ENCODE peak calls at places on chromosomes 16 and 17, in four cellular contexts. One of them, this sample, is unnamed. For H3K4me1, the result is how much of the 10 kb centered on the place peaks cover.

GRCh38 chr17:31518478-31518877 is 127.0 kb downstream of the RAB11FIP4 start:
- DNase-seq in tibial nerve: no peak
- DNase-seq in ascending aorta: no peak
- DNase-seq in CD8-positive, alpha-beta T cell: no peak
- DNase-seq in this sample: no peak

GRCh38 chr17:80901319-80901718 is 90.3 kb upstream of the CHMP6 start:
- DNase-seq in ascending aorta: no peak
- DNase-seq in tibial nerve: no peak
- DNase-seq in CD8-positive, alpha-beta T cell: no peak
- DNase-seq in this sample: no peak

GRCh38 chr16:28217326-28217725 is 5.6 kb upstream of the XPO6 start:
- DNase-seq in ascending aorta: no peak
- DNase-seq in CD8-positive, alpha-beta T cell: no peak
- DNase-seq in tibial nerve: no peak
- DNase-seq in this sample: no peak

GRCh38 chr17:64385187-64386083 is 5.2 kb downstream of the PECAM1 start:
- DNase-seq in ascending aorta: peak
- DNase-seq in CD8-positive, alpha-beta T cell: no peak
- DNase-seq in tibial nerve: peak
- DNase-seq in this sample: peak

GRCh38 chr17:46121841-46122485 is 71.3 kb downstream of the KANSL1 start:
- DNase-seq in ascending aorta: no peak
- DNase-seq in tibial nerve: no peak
- DNase-seq in CD8-positive, alpha-beta T cell: no peak
- DNase-seq in this sample: no peak

GRCh38 chr17:44353656-44354331 is 8.7 kb downstream of the GRN start:
- DNase-seq in tibial nerve: no peak
- DNase-seq in ascending aorta: no peak
- DNase-seq in CD8-positive, alpha-beta T cell: no peak
- DNase-seq in this sample: no peak

GRCh38 chr17:149231-149630 is 11.9 kb downstream of the SCGB1C2 start:
- DNase-seq in tibial nerve: no peak
- DNase-seq in CD8-positive, alpha-beta T cell: no peak
- DNase-seq in ascending aorta: peak
- DNase-seq in this sample: no peak

GRCh38 chr17:35523296-35523695 is 14.2 kb downstream of the SLFN12L start:
- DNase-seq in tibial nerve: no peak
- DNase-seq in ascending aorta: no peak
- DNase-seq in CD8-positive, alpha-beta T cell: no peak
- DNase-seq in this sample: no peak

GRCh38 chr16:27096375-27096774 is 29.6 kb downstream of the C16orf82 start:
- DNase-seq in CD8-positive, alpha-beta T cell: no peak
- DNase-seq in ascending aorta: peak
- DNase-seq in tibial nerve: no peak
- DNase-seq in this sample: no peak

GRCh38 chr16:27321013-27321960 is 7.5 kb downstream of the IL4R start:
- DNase-seq in CD8-positive, alpha-beta T cell: no peak
- DNase-seq in tibial nerve: no peak
- DNase-seq in ascending aorta: no peak
- DNase-seq in this sample: no peak

GRCh38 chr16:19771040-19771439 is 53.0 kb downstream of the IQCK start:
- DNase-seq in ascending aorta: no peak
- DNase-seq in tibial nerve: no peak
- DNase-seq in CD8-positive, alpha-beta T cell: no peak
- DNase-seq in this sample: no peak

GRCh38 chr17:77145635-77146632 is 5.2 kb downstream of the SEC14L1 start:
- DNase-seq in tibial nerve: peak
- DNase-seq in ascending aorta: peak
- DNase-seq in CD8-positive, alpha-beta T cell: no peak
- DNase-seq in this sample: peak

GRCh38 chr16:87780385-87780989 is 14.7 kb upstream of the KLHDC4 start:
- DNase-seq in CD8-positive, alpha-beta T cell: no peak
- DNase-seq in tibial nerve: no peak
- DNase-seq in ascending aorta: no peak
- DNase-seq in this sample: peak

DNA sequence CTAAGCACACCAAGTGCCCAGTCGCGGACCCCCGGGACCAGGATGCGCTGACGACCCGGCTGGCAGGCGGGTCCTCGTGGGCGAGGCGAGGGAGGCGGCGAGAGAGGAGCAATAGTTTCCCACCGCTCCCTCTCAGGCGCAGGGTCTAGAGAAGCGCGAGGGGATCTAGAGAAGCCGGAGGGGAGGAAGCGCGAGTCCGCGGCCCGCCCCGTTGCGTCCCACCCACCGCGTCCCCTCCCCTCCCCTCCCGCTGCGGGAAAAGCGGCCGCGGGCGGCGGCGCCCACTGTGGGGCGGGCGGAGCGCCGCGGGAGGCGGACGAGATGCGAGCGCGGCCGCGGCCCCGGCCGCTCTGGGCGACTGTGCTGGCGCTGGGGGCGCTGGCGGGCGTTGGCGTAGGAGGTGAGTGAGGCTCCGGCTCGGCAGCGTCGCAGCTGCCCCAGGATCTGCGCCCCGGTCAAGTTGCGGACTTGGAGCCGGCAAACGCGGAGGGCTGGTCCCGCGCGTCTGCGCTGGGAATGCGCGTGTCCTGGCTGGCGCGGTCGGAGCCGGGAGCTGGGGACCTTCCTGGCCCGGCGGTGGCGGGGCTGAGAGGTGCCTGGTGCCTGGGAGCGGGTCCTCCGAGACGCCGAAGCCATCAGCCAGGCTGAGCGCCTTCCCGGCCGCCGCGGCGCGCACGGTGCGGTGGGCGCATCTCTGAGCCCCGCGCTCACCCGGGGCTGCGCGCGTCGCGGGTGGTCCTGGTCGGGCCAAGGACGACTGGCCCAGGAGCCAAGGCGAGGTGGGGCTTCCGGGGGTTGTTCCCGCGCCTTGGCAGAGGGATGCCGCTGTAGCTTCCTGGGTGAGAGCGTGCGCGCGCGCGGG is at the start of gene ITGB3:
- DNase-seq in tibial nerve: peak
- DNase-seq in ascending aorta: peak
- DNase-seq in CD8-positive, alpha-beta T cell: peak
- DNase-seq in this sample: peak
- TF ChIP-seq CTCF in tibial nerve: peak
- TF ChIP-seq CTCF in ascending aorta: peak
- TF ChIP-seq CTCF in CD8-positive, alpha-beta T cell: no peak
- TF ChIP-seq CTCF in this sample: peak

DNA sequence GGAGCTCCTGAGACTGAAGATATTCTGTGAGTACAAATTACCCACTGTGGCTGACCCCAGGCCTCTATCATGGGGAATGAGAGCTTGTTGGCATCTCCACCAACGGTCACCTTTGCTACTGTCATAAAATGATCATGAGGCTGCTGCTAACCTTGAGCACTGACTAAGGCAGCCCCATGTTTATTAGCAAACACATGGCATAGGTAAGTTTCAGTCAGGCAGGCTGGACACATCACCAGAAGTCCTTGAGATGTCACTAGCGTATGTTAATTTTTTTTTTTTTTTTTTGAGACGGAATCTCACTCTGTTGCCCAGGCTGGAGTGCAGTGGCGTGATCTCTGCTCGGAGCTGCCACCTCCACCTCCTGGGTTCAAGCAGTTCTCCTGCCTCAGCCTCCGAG is 1.5 kb upstream of the GLG1 start:
- DNase-seq in CD8-positive, alpha-beta T cell: no peak
- DNase-seq in ascending aorta: no peak
- DNase-seq in tibial nerve: no peak
- DNase-seq in this sample: no peak
- H3K4me1 ChIP-seq in CD8-positive, alpha-beta T cell: under half
- H3K4me1 ChIP-seq in ascending aorta: under half
- H3K4me1 ChIP-seq in tibial nerve: under half
- H3K4me1 ChIP-seq in this sample: under half

DNA sequence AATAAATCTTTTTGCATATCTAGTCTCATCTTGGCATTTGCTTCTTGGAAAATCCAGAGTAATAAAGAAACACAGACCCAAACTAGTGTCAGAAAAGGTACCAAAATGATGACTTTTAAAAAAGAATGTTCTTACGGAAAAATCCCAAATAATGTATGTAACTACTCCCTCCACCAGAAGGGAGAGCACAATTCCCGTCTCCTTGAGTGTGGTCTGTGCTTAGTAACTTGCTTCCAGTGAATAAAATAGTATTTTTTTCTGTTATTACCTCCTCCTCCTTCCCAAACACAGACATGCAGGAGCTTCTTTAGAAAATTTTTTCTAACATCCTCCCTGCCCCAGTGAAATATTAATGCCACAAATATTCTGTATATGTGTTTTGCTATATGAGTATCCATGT is 358.1 kb downstream of the ZFHX3 start:
- DNase-seq in ascending aorta: no peak
- DNase-seq in tibial nerve: no peak
- DNase-seq in CD8-positive, alpha-beta T cell: no peak
- DNase-seq in this sample: no peak
- TF ChIP-seq CTCF in ascending aorta: peak
- TF ChIP-seq CTCF in tibial nerve: no peak
- TF ChIP-seq CTCF in CD8-positive, alpha-beta T cell: no peak
- TF ChIP-seq CTCF in this sample: no peak

GRCh38 chr16:66740533-66740932 is 10.9 kb downstream of the DYNC1LI2 start:
- DNase-seq in ascending aorta: no peak
- DNase-seq in tibial nerve: no peak
- DNase-seq in CD8-positive, alpha-beta T cell: no peak
- DNase-seq in this sample: no peak

GRCh38 chr16:66740010-66740409 is 11.4 kb downstream of the DYNC1LI2 start:
- DNase-seq in ascending aorta: no peak
- DNase-seq in tibial nerve: no peak
- DNase-seq in CD8-positive, alpha-beta T cell: no peak
- DNase-seq in this sample: no peak

GRCh38 chr16:66741971-66742396 is 9.4 kb downstream of the DYNC1LI2 start:
- DNase-seq in CD8-positive, alpha-beta T cell: no peak
- DNase-seq in ascending aorta: no peak
- DNase-seq in tibial nerve: no peak
- DNase-seq in this sample: no peak

GRCh38 chr16:66742409-66742808 is 9.0 kb downstream of the DYNC1LI2 start:
- DNase-seq in CD8-positive, alpha-beta T cell: no peak
- DNase-seq in tibial nerve: no peak
- DNase-seq in ascending aorta: no peak
- DNase-seq in this sample: no peak

GRCh38 chr16:66741131-66741900 is 10.1 kb downstream of the DYNC1LI2 start:
- DNase-seq in tibial nerve: peak
- DNase-seq in CD8-positive, alpha-beta T cell: no peak
- DNase-seq in ascending aorta: peak
- DNase-seq in this sample: peak
- H3K4me1 ChIP-seq in tibial nerve: under half
- H3K4me1 ChIP-seq in CD8-positive, alpha-beta T cell: under half
- H3K4me1 ChIP-seq in ascending aorta: under half
- H3K4me1 ChIP-seq in this sample: under half

DNA sequence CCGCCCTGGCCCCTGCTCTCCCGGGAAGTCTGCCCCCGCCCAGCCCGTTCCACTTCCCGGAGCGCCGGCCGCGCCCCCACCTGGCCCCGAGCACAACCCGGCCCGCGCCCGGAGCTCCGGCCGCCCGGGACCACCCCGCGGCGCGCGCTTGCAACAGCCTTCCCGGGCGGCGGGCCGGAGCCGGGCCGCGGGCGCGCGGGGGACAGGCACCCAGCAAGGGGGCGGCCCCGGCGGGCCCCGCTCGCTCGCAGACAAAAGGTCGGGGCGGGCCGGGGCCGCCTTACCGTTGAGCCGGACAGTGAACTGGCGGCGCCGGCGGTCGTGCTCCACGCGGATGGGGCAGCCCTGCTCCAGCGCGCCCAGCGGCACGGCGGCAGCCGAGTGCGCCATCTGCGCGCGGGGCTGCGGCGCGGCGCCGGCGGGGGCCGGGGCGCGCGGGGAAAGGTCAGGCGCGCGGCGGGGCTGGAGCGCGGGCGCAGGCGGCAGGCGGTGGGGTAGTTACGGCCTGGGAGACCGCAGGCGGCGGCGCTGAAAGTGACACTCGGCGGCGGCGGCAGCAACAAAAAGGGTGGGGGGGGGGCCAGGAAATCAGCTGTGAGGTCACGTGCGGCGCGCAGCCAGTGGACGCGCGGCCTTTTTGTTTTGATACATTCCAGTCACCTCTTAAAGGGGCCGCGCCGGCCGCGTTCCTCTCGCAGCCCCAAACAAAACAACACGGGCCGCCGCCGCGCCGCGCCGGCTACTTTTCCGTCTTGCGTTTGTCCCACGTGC is at the start of gene NATD1:
- DNase-seq in tibial nerve: peak
- DNase-seq in CD8-positive, alpha-beta T cell: peak
- DNase-seq in ascending aorta: peak
- DNase-seq in this sample: peak
- TF ChIP-seq CTCF in tibial nerve: no peak
- TF ChIP-seq CTCF in CD8-positive, alpha-beta T cell: no peak
- TF ChIP-seq CTCF in ascending aorta: no peak
- TF ChIP-seq CTCF in this sample: no peak

DNA sequence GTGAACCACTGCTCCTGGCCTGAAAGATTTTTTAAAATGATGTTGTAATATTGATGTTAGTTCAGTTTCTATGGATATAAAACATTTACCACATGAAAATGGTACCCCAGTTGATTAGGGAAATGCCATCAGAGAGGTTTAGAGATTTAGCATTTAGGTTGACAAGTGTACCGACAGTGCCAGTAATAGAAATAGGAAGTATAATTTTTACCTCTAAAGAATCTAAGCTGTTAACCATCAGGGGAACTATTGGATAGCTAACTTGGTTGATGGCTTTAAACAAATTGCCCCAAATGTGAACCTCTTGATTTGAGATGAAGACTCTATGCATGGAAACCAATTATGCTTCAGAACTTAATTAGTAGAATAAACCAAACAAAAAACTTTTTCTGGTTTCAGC is 6.4 kb downstream of the CBFB start:
- DNase-seq in CD8-positive, alpha-beta T cell: no peak
- DNase-seq in tibial nerve: no peak
- DNase-seq in ascending aorta: no peak
- DNase-seq in this sample: no peak
- H3K4me1 ChIP-seq in CD8-positive, alpha-beta T cell: under half
- H3K4me1 ChIP-seq in tibial nerve: under half
- H3K4me1 ChIP-seq in ascending aorta: under half
- H3K4me1 ChIP-seq in this sample: under half

GRCh38 chr17:78727476-78728229 is 54.4 kb downstream of the CYTH1 start:
- DNase-seq in CD8-positive, alpha-beta T cell: no peak
- DNase-seq in tibial nerve: no peak
- DNase-seq in ascending aorta: no peak
- DNase-seq in this sample: no peak
- TF ChIP-seq CTCF in CD8-positive, alpha-beta T cell: no peak
- TF ChIP-seq CTCF in tibial nerve: no peak
- TF ChIP-seq CTCF in ascending aorta: no peak
- TF ChIP-seq CTCF in this sample: no peak

GRCh38 chr16:10862432-10862831 is 14.6 kb upstream of the CIITA start:
- DNase-seq in CD8-positive, alpha-beta T cell: no peak
- DNase-seq in tibial nerve: no peak
- DNase-seq in ascending aorta: peak
- DNase-seq in this sample: no peak
- H3K4me1 ChIP-seq in CD8-positive, alpha-beta T cell: under half
- H3K4me1 ChIP-seq in tibial nerve: under half
- H3K4me1 ChIP-seq in ascending aorta: under half
- H3K4me1 ChIP-seq in this sample: under half

This sample was measured in heart right ventricle.